ENCODE peak calls at places on chromosomes 7 and 10, in seven cellular contexts. One of them, this sample, is unnamed.
A peak's percentile ranks its signal among the peaks of the same experiment; 100 is the strongest.

GRCh38 chr7:904847-905246 is 28.5 kb downstream of the GET4 start:
- DNase-seq in NT2/D1: no peak
- DNase-seq in endodermal cell: no peak
- DNase-seq in stimulated activated naive CD8-positive, alpha-beta T cell treated with anti-CD3 and anti-CD28 coated beads, Interleukin-15, Interleukin-2, amounts not matched to agents 100 U/mL and 50 U/mL, for 24 hours: no peak
- DNase-seq in cerebellar cortex: no peak
- DNase-seq in ACHN: peak; percentile 56
- DNase-seq in AG08396: peak; percentile 73
- DNase-seq in this sample: peak; percentile 81

GRCh38 chr10:63210611-63211196 is 77.6 kb downstream of the NRBF2 start:
- DNase-seq in NT2/D1: no peak
- DNase-seq in endodermal cell: no peak
- DNase-seq in stimulated activated naive CD8-positive, alpha-beta T cell treated with anti-CD3 and anti-CD28 coated beads, Interleukin-15, Interleukin-2, amounts not matched to agents 100 U/mL and 50 U/mL, for 24 hours: no peak
- DNase-seq in cerebellar cortex: no peak
- DNase-seq in ACHN: no peak
- DNase-seq in AG08396: no peak
- DNase-seq in this sample: no peak

GRCh38 chr7:79506481-79506880 is 53.0 kb upstream of the MAGI2 start:
- DNase-seq in NT2/D1: peak; percentile 39
- DNase-seq in endodermal cell: peak; percentile 63
- DNase-seq in stimulated activated naive CD8-positive, alpha-beta T cell treated with anti-CD3 and anti-CD28 coated beads, Interleukin-15, Interleukin-2, amounts not matched to agents 100 U/mL and 50 U/mL, for 24 hours: no peak
- DNase-seq in cerebellar cortex: no peak
- DNase-seq in ACHN: peak; percentile 88
- DNase-seq in AG08396: peak; percentile 21
- DNase-seq in this sample: peak; percentile 19

GRCh38 chr7:149422914-149423285 is 38.0 kb downstream of the ZNF777 start:
- DNase-seq in NT2/D1: no peak
- DNase-seq in endodermal cell: no peak
- DNase-seq in stimulated activated naive CD8-positive, alpha-beta T cell treated with anti-CD3 and anti-CD28 coated beads, Interleukin-15, Interleukin-2, amounts not matched to agents 100 U/mL and 50 U/mL, for 24 hours: peak; percentile 38
- DNase-seq in cerebellar cortex: no peak
- DNase-seq in ACHN: no peak
- DNase-seq in AG08396: no peak
- DNase-seq in this sample: no peak

GRCh38 chr7:12785473-12785872 is 98.0 kb downstream of the ARL4A start:
- DNase-seq in NT2/D1: no peak
- DNase-seq in endodermal cell: no peak
- DNase-seq in stimulated activated naive CD8-positive, alpha-beta T cell treated with anti-CD3 and anti-CD28 coated beads, Interleukin-15, Interleukin-2, amounts not matched to agents 100 U/mL and 50 U/mL, for 24 hours: no peak
- DNase-seq in cerebellar cortex: no peak
- DNase-seq in ACHN: no peak
- DNase-seq in AG08396: no peak
- DNase-seq in this sample: no peak

GRCh38 chr10:66823301-66823700 is 102.5 kb upstream of the LRRTM3 start:
- DNase-seq in NT2/D1: no peak
- DNase-seq in endodermal cell: no peak
- DNase-seq in stimulated activated naive CD8-positive, alpha-beta T cell treated with anti-CD3 and anti-CD28 coated beads, Interleukin-15, Interleukin-2, amounts not matched to agents 100 U/mL and 50 U/mL, for 24 hours: no peak
- DNase-seq in cerebellar cortex: no peak
- DNase-seq in ACHN: no peak
- DNase-seq in AG08396: no peak
- DNase-seq in this sample: no peak

GRCh38 chr7:73667344-73668102 is at the start of gene VPS37D:
- DNase-seq in NT2/D1: peak; percentile 87
- DNase-seq in endodermal cell: peak; percentile 97
- DNase-seq in stimulated activated naive CD8-positive, alpha-beta T cell treated with anti-CD3 and anti-CD28 coated beads, Interleukin-15, Interleukin-2, amounts not matched to agents 100 U/mL and 50 U/mL, for 24 hours: peak; percentile 97
- DNase-seq in cerebellar cortex: peak; percentile 81
- DNase-seq in ACHN: peak; percentile 95
- DNase-seq in AG08396: peak; percentile 98
- DNase-seq in this sample: peak; percentile 93

GRCh38 chr10:94002156-94002555 is 8.4 kb downstream of the PLCE1 start:
- DNase-seq in NT2/D1: no peak
- DNase-seq in endodermal cell: no peak
- DNase-seq in stimulated activated naive CD8-positive, alpha-beta T cell treated with anti-CD3 and anti-CD28 coated beads, Interleukin-15, Interleukin-2, amounts not matched to agents 100 U/mL and 50 U/mL, for 24 hours: no peak
- DNase-seq in cerebellar cortex: no peak
- DNase-seq in ACHN: no peak
- DNase-seq in AG08396: no peak
- DNase-seq in this sample: no peak

GRCh38 chr7:79876769-79877362 is 257.8 kb upstream of the GNAI1 start:
- DNase-seq in NT2/D1: no peak
- DNase-seq in endodermal cell: no peak
- DNase-seq in stimulated activated naive CD8-positive, alpha-beta T cell treated with anti-CD3 and anti-CD28 coated beads, Interleukin-15, Interleukin-2, amounts not matched to agents 100 U/mL and 50 U/mL, for 24 hours: no peak
- DNase-seq in cerebellar cortex: no peak
- DNase-seq in ACHN: no peak
- DNase-seq in AG08396: peak; percentile 23
- DNase-seq in this sample: peak; percentile 5

GRCh38 chr10:43983405-43983804 is 334.7 kb upstream of the ZNF32 start:
- DNase-seq in NT2/D1: no peak
- DNase-seq in endodermal cell: no peak
- DNase-seq in stimulated activated naive CD8-positive, alpha-beta T cell treated with anti-CD3 and anti-CD28 coated beads, Interleukin-15, Interleukin-2, amounts not matched to agents 100 U/mL and 50 U/mL, for 24 hours: no peak
- DNase-seq in cerebellar cortex: no peak
- DNase-seq in ACHN: no peak
- DNase-seq in AG08396: no peak
- DNase-seq in this sample: no peak

GRCh38 chr10:19290770-19291169 is 242.2 kb downstream of the MALRD1 start:
- DNase-seq in NT2/D1: no peak
- DNase-seq in endodermal cell: no peak
- DNase-seq in stimulated activated naive CD8-positive, alpha-beta T cell treated with anti-CD3 and anti-CD28 coated beads, Interleukin-15, Interleukin-2, amounts not matched to agents 100 U/mL and 50 U/mL, for 24 hours: no peak
- DNase-seq in cerebellar cortex: no peak
- DNase-seq in ACHN: no peak
- DNase-seq in AG08396: no peak
- DNase-seq in this sample: no peak

GRCh38 chr10:30096564-30096963 is 37.2 kb upstream of the JCAD start:
- DNase-seq in NT2/D1: no peak
- DNase-seq in endodermal cell: no peak
- DNase-seq in stimulated activated naive CD8-positive, alpha-beta T cell treated with anti-CD3 and anti-CD28 coated beads, Interleukin-15, Interleukin-2, amounts not matched to agents 100 U/mL and 50 U/mL, for 24 hours: no peak
- DNase-seq in cerebellar cortex: no peak
- DNase-seq in ACHN: no peak
- DNase-seq in AG08396: no peak
- DNase-seq in this sample: no peak

GRCh38 chr7:24572421-24573007 is 738 bp upstream of the PALS2 start:
- DNase-seq in NT2/D1: peak; percentile 38
- DNase-seq in endodermal cell: no peak
- DNase-seq in stimulated activated naive CD8-positive, alpha-beta T cell treated with anti-CD3 and anti-CD28 coated beads, Interleukin-15, Interleukin-2, amounts not matched to agents 100 U/mL and 50 U/mL, for 24 hours: peak; percentile 36
- DNase-seq in cerebellar cortex: peak; percentile 19
- DNase-seq in ACHN: peak; percentile 87
- DNase-seq in AG08396: peak; percentile 37
- DNase-seq in this sample: peak; percentile 45

GRCh38 chr7:95279417-95279816 is 44.9 kb downstream of the PON1 start:
- DNase-seq in NT2/D1: no peak
- DNase-seq in endodermal cell: no peak
- DNase-seq in stimulated activated naive CD8-positive, alpha-beta T cell treated with anti-CD3 and anti-CD28 coated beads, Interleukin-15, Interleukin-2, amounts not matched to agents 100 U/mL and 50 U/mL, for 24 hours: no peak
- DNase-seq in cerebellar cortex: no peak
- DNase-seq in ACHN: no peak
- DNase-seq in AG08396: no peak
- DNase-seq in this sample: no peak

GRCh38 chr7:2069472-2069860 is 163.3 kb downstream of the MAD1L1 start:
- DNase-seq in NT2/D1: no peak
- DNase-seq in endodermal cell: no peak
- DNase-seq in stimulated activated naive CD8-positive, alpha-beta T cell treated with anti-CD3 and anti-CD28 coated beads, Interleukin-15, Interleukin-2, amounts not matched to agents 100 U/mL and 50 U/mL, for 24 hours: no peak
- DNase-seq in cerebellar cortex: no peak
- DNase-seq in ACHN: no peak
- DNase-seq in AG08396: no peak
- DNase-seq in this sample: no peak

GRCh38 chr10:100997364-100998182 is 2.0 kb upstream of the LZTS2 start:
- DNase-seq in NT2/D1: peak; percentile 68
- DNase-seq in endodermal cell: peak; percentile 97
- DNase-seq in stimulated activated naive CD8-positive, alpha-beta T cell treated with anti-CD3 and anti-CD28 coated beads, Interleukin-15, Interleukin-2, amounts not matched to agents 100 U/mL and 50 U/mL, for 24 hours: peak; percentile 89
- DNase-seq in cerebellar cortex: peak; percentile 74
- DNase-seq in ACHN: peak; percentile 87
- DNase-seq in AG08396: peak; percentile 92
- DNase-seq in this sample: peak; percentile 94

GRCh38 chr7:128387663-128388485 is 21.9 kb downstream of the IMPDH1 start:
- DNase-seq in NT2/D1: peak; percentile 87
- DNase-seq in endodermal cell: peak; percentile 97
- DNase-seq in stimulated activated naive CD8-positive, alpha-beta T cell treated with anti-CD3 and anti-CD28 coated beads, Interleukin-15, Interleukin-2, amounts not matched to agents 100 U/mL and 50 U/mL, for 24 hours: peak; percentile 81
- DNase-seq in cerebellar cortex: peak; percentile 95
- DNase-seq in ACHN: peak; percentile 70
- DNase-seq in AG08396: peak; percentile 93
- DNase-seq in this sample: peak; percentile 97

GRCh38 chr7:26376208-26376917 is 84.7 kb downstream of the SNX10 start:
- DNase-seq in NT2/D1: no peak
- DNase-seq in endodermal cell: peak; percentile 92
- DNase-seq in stimulated activated naive CD8-positive, alpha-beta T cell treated with anti-CD3 and anti-CD28 coated beads, Interleukin-15, Interleukin-2, amounts not matched to agents 100 U/mL and 50 U/mL, for 24 hours: peak; percentile 47
- DNase-seq in cerebellar cortex: peak; percentile 75
- DNase-seq in ACHN: peak; percentile 73
- DNase-seq in AG08396: no peak
- DNase-seq in this sample: no peak

GRCh38 chr10:63068246-63068645 is 64.9 kb upstream of the NRBF2 start:
- DNase-seq in NT2/D1: no peak
- DNase-seq in endodermal cell: no peak
- DNase-seq in stimulated activated naive CD8-positive, alpha-beta T cell treated with anti-CD3 and anti-CD28 coated beads, Interleukin-15, Interleukin-2, amounts not matched to agents 100 U/mL and 50 U/mL, for 24 hours: no peak
- DNase-seq in cerebellar cortex: no peak
- DNase-seq in ACHN: no peak
- DNase-seq in AG08396: no peak
- DNase-seq in this sample: no peak

GRCh38 chr10:80855348-80855971 is 317.8 kb downstream of the SH2D4B start:
- DNase-seq in NT2/D1: peak; percentile 40
- DNase-seq in endodermal cell: peak; percentile 89
- DNase-seq in stimulated activated naive CD8-positive, alpha-beta T cell treated with anti-CD3 and anti-CD28 coated beads, Interleukin-15, Interleukin-2, amounts not matched to agents 100 U/mL and 50 U/mL, for 24 hours: no peak
- DNase-seq in cerebellar cortex: peak; percentile 3
- DNase-seq in ACHN: peak; percentile 11
- DNase-seq in AG08396: no peak
- DNase-seq in this sample: peak; percentile 2

GRCh38 chr7:80552304-80552703 is 40.4 kb upstream of the GNAT3 start:
- DNase-seq in NT2/D1: no peak
- DNase-seq in endodermal cell: no peak
- DNase-seq in stimulated activated naive CD8-positive, alpha-beta T cell treated with anti-CD3 and anti-CD28 coated beads, Interleukin-15, Interleukin-2, amounts not matched to agents 100 U/mL and 50 U/mL, for 24 hours: no peak
- DNase-seq in cerebellar cortex: no peak
- DNase-seq in ACHN: no peak
- DNase-seq in AG08396: no peak
- DNase-seq in this sample: no peak

GRCh38 chr7:832292-832967 is at the start of gene SUN1:
- DNase-seq in NT2/D1: no peak
- DNase-seq in endodermal cell: no peak
- DNase-seq in stimulated activated naive CD8-positive, alpha-beta T cell treated with anti-CD3 and anti-CD28 coated beads, Interleukin-15, Interleukin-2, amounts not matched to agents 100 U/mL and 50 U/mL, for 24 hours: peak; percentile 63
- DNase-seq in cerebellar cortex: no peak
- DNase-seq in ACHN: peak; percentile 72
- DNase-seq in AG08396: peak; percentile 65
- DNase-seq in this sample: peak; percentile 83

GRCh38 chr7:98616381-98617050 is 569 bp upstream of the NPTX2 start:
- DNase-seq in NT2/D1: no peak
- DNase-seq in endodermal cell: peak; percentile 69
- DNase-seq in stimulated activated naive CD8-positive, alpha-beta T cell treated with anti-CD3 and anti-CD28 coated beads, Interleukin-15, Interleukin-2, amounts not matched to agents 100 U/mL and 50 U/mL, for 24 hours: no peak
- DNase-seq in cerebellar cortex: no peak
- DNase-seq in ACHN: no peak
- DNase-seq in AG08396: no peak
- DNase-seq in this sample: no peak

GRCh38 chr7:4871056-4871680 is 9.3 kb upstream of the PAPOLB start:
- DNase-seq in NT2/D1: no peak
- DNase-seq in endodermal cell: no peak
- DNase-seq in stimulated activated naive CD8-positive, alpha-beta T cell treated with anti-CD3 and anti-CD28 coated beads, Interleukin-15, Interleukin-2, amounts not matched to agents 100 U/mL and 50 U/mL, for 24 hours: no peak
- DNase-seq in cerebellar cortex: no peak
- DNase-seq in ACHN: no peak
- DNase-seq in AG08396: no peak
- DNase-seq in this sample: no peak

GRCh38 chr10:132543916-132544743 is 6.5 kb downstream of the INPP5A start:
- DNase-seq in NT2/D1: no peak
- DNase-seq in endodermal cell: peak; percentile 28
- DNase-seq in stimulated activated naive CD8-positive, alpha-beta T cell treated with anti-CD3 and anti-CD28 coated beads, Interleukin-15, Interleukin-2, amounts not matched to agents 100 U/mL and 50 U/mL, for 24 hours: no peak
- DNase-seq in cerebellar cortex: no peak
- DNase-seq in ACHN: no peak
- DNase-seq in AG08396: no peak
- DNase-seq in this sample: no peak

GRCh38 chr10:77405771-77406241 is 231.8 kb downstream of the KCNMA1 start:
- DNase-seq in NT2/D1: peak; percentile 74
- DNase-seq in endodermal cell: peak; percentile 97
- DNase-seq in stimulated activated naive CD8-positive, alpha-beta T cell treated with anti-CD3 and anti-CD28 coated beads, Interleukin-15, Interleukin-2, amounts not matched to agents 100 U/mL and 50 U/mL, for 24 hours: peak; percentile 38
- DNase-seq in cerebellar cortex: no peak
- DNase-seq in ACHN: peak; percentile 91
- DNase-seq in AG08396: peak; percentile 82
- DNase-seq in this sample: peak; percentile 82

GRCh38 chr7:120360918-120361317 is 87.9 kb downstream of the KCND2 start:
- DNase-seq in NT2/D1: no peak
- DNase-seq in endodermal cell: no peak
- DNase-seq in stimulated activated naive CD8-positive, alpha-beta T cell treated with anti-CD3 and anti-CD28 coated beads, Interleukin-15, Interleukin-2, amounts not matched to agents 100 U/mL and 50 U/mL, for 24 hours: no peak
- DNase-seq in cerebellar cortex: no peak
- DNase-seq in ACHN: no peak
- DNase-seq in AG08396: no peak
- DNase-seq in this sample: no peak

GRCh38 chr7:12212051-12212485 is 974 bp downstream of the TMEM106B start:
- DNase-seq in NT2/D1: no peak
- DNase-seq in endodermal cell: no peak
- DNase-seq in stimulated activated naive CD8-positive, alpha-beta T cell treated with anti-CD3 and anti-CD28 coated beads, Interleukin-15, Interleukin-2, amounts not matched to agents 100 U/mL and 50 U/mL, for 24 hours: no peak
- DNase-seq in cerebellar cortex: peak; percentile 43
- DNase-seq in ACHN: peak; percentile 44
- DNase-seq in AG08396: no peak
- DNase-seq in this sample: no peak

GRCh38 chr7:47329320-47329926 is 252.5 kb downstream of the TNS3 start:
- DNase-seq in NT2/D1: no peak
- DNase-seq in endodermal cell: no peak
- DNase-seq in stimulated activated naive CD8-positive, alpha-beta T cell treated with anti-CD3 and anti-CD28 coated beads, Interleukin-15, Interleukin-2, amounts not matched to agents 100 U/mL and 50 U/mL, for 24 hours: no peak
- DNase-seq in cerebellar cortex: no peak
- DNase-seq in ACHN: no peak
- DNase-seq in AG08396: no peak
- DNase-seq in this sample: peak; percentile 61

GRCh38 chr7:75727881-75728592 is 10.7 kb downstream of the HIP1 start:
- DNase-seq in NT2/D1: no peak
- DNase-seq in endodermal cell: peak; percentile 91
- DNase-seq in stimulated activated naive CD8-positive, alpha-beta T cell treated with anti-CD3 and anti-CD28 coated beads, Interleukin-15, Interleukin-2, amounts not matched to agents 100 U/mL and 50 U/mL, for 24 hours: peak; percentile 20
- DNase-seq in cerebellar cortex: peak; percentile 16
- DNase-seq in ACHN: no peak
- DNase-seq in AG08396: no peak
- DNase-seq in this sample: no peak

GRCh38 chr7:142632291-142633134 is 116.8 kb upstream of the PRSS1 start:
- DNase-seq in NT2/D1: peak; percentile 71
- DNase-seq in endodermal cell: peak; percentile 91
- DNase-seq in stimulated activated naive CD8-positive, alpha-beta T cell treated with anti-CD3 and anti-CD28 coated beads, Interleukin-15, Interleukin-2, amounts not matched to agents 100 U/mL and 50 U/mL, for 24 hours: peak; percentile 55
- DNase-seq in cerebellar cortex: peak; percentile 88
- DNase-seq in ACHN: peak; percentile 83
- DNase-seq in AG08396: peak; percentile 81
- DNase-seq in this sample: peak; percentile 60

GRCh38 chr10:99859585-99859984 is 77.1 kb downstream of the ABCC2 start:
- DNase-seq in NT2/D1: no peak
- DNase-seq in endodermal cell: peak; percentile 86
- DNase-seq in stimulated activated naive CD8-positive, alpha-beta T cell treated with anti-CD3 and anti-CD28 coated beads, Interleukin-15, Interleukin-2, amounts not matched to agents 100 U/mL and 50 U/mL, for 24 hours: peak; percentile 10
- DNase-seq in cerebellar cortex: peak; percentile 41
- DNase-seq in ACHN: peak; percentile 36
- DNase-seq in AG08396: no peak
- DNase-seq in this sample: no peak

GRCh38 chr10:131892817-131893675 is 7.8 kb upstream of the PPP2R2D start:
- DNase-seq in NT2/D1: no peak
- DNase-seq in endodermal cell: no peak
- DNase-seq in stimulated activated naive CD8-positive, alpha-beta T cell treated with anti-CD3 and anti-CD28 coated beads, Interleukin-15, Interleukin-2, amounts not matched to agents 100 U/mL and 50 U/mL, for 24 hours: no peak
- DNase-seq in cerebellar cortex: no peak
- DNase-seq in ACHN: no peak
- DNase-seq in AG08396: no peak
- DNase-seq in this sample: no peak

GRCh38 chr10:4947635-4948596 is 15.3 kb upstream of the AKR1C1 start:
- DNase-seq in NT2/D1: no peak
- DNase-seq in endodermal cell: no peak
- DNase-seq in stimulated activated naive CD8-positive, alpha-beta T cell treated with anti-CD3 and anti-CD28 coated beads, Interleukin-15, Interleukin-2, amounts not matched to agents 100 U/mL and 50 U/mL, for 24 hours: no peak
- DNase-seq in cerebellar cortex: no peak
- DNase-seq in ACHN: peak; percentile 90
- DNase-seq in AG08396: peak; percentile 80
- DNase-seq in this sample: peak; percentile 77

GRCh38 chr10:123139521-123140163 is 3.9 kb downstream of the HMX3 start:
- DNase-seq in NT2/D1: no peak
- DNase-seq in endodermal cell: peak; percentile 82
- DNase-seq in stimulated activated naive CD8-positive, alpha-beta T cell treated with anti-CD3 and anti-CD28 coated beads, Interleukin-15, Interleukin-2, amounts not matched to agents 100 U/mL and 50 U/mL, for 24 hours: peak; percentile 13
- DNase-seq in cerebellar cortex: no peak
- DNase-seq in ACHN: no peak
- DNase-seq in AG08396: no peak
- DNase-seq in this sample: no peak

GRCh38 chr7:67489881-67490280 is 493.2 kb downstream of the TYW1 start:
- DNase-seq in NT2/D1: no peak
- DNase-seq in endodermal cell: no peak
- DNase-seq in stimulated activated naive CD8-positive, alpha-beta T cell treated with anti-CD3 and anti-CD28 coated beads, Interleukin-15, Interleukin-2, amounts not matched to agents 100 U/mL and 50 U/mL, for 24 hours: no peak
- DNase-seq in cerebellar cortex: no peak
- DNase-seq in ACHN: no peak
- DNase-seq in AG08396: no peak
- DNase-seq in this sample: no peak

GRCh38 chr7:155230169-155230593 is 67.5 kb upstream of the INSIG1 start:
- DNase-seq in NT2/D1: no peak
- DNase-seq in endodermal cell: peak; percentile 70
- DNase-seq in stimulated activated naive CD8-positive, alpha-beta T cell treated with anti-CD3 and anti-CD28 coated beads, Interleukin-15, Interleukin-2, amounts not matched to agents 100 U/mL and 50 U/mL, for 24 hours: no peak
- DNase-seq in cerebellar cortex: no peak
- DNase-seq in ACHN: peak; percentile 100
- DNase-seq in AG08396: peak; percentile 98
- DNase-seq in this sample: peak; percentile 96

GRCh38 chr10:89122431-89123066 is 84.6 kb downstream of the CH25H start:
- DNase-seq in NT2/D1: no peak
- DNase-seq in endodermal cell: no peak
- DNase-seq in stimulated activated naive CD8-positive, alpha-beta T cell treated with anti-CD3 and anti-CD28 coated beads, Interleukin-15, Interleukin-2, amounts not matched to agents 100 U/mL and 50 U/mL, for 24 hours: no peak
- DNase-seq in cerebellar cortex: no peak
- DNase-seq in ACHN: no peak
- DNase-seq in AG08396: no peak
- DNase-seq in this sample: no peak